ENCODE peak calls at places on chromosomes 7 and 10, in seven cellular contexts. T is left lung; G is cardiac muscle cell; Y is psoas muscle; X is upper lobe of right lung; M is fibroblast of lung; H is naive thymus-derived CD4-positive, alpha-beta T cell. F is an unnamed sample. For H3K4me1, the result is how much of the 10 kb centered on the place peaks cover.

GRCh38 chr7:45574521-45575500 is 643 bp downstream of the ADCY1 start:
- DNase-seq in T (no peak), M (peak), X (no peak), G (peak), Y (no peak), H (no peak), F (peak)

GRCh38 chr10:70652761-70653657 is 19.3 kb upstream of the ADAMTS14 start:
- DNase-seq in M (peak), H (no peak), X (no peak), Y (peak), G (peak), T (peak), F (no peak)

GRCh38 chr10:22071332-22071731 is 67.8 kb upstream of the DNAJC1 start:
- DNase-seq in G (no peak), H (no peak), X (no peak), T (no peak), M (no peak), Y (no peak), F (no peak)

GRCh38 chr7:87219545-87220025 is at the start of gene TMEM243:
- DNase-seq in M (peak), X (peak), H (peak), T (peak), G (peak), Y (peak), F (peak)

GRCh38 chr7:35758421-35758820 is 42.4 kb upstream of the SEPTIN7 start:
- DNase-seq in M (no peak), Y (no peak), T (no peak), H (peak), X (no peak), G (peak), F (no peak)

GRCh38 chr10:100106865-100107264 is 25.2 kb upstream of the CPN1 start:
- DNase-seq in M (no peak), T (no peak), Y (no peak), X (no peak), G (no peak), H (no peak), F (no peak)

GRCh38 chr7:25877802-25878789 is 273.9 kb upstream of the NFE2L3 start:
- DNase-seq in H (no peak), T (no peak), Y (no peak), G (no peak), M (no peak), X (no peak), F (no peak)

GRCh38 chr10:28769147-28769604 is 91.9 kb downstream of the BAMBI start:
- DNase-seq in Y (no peak), H (no peak), T (no peak), G (no peak), M (no peak), X (no peak), F (no peak)

GRCh38 chr10:63208981-63209380 is 75.9 kb downstream of the NRBF2 start:
- DNase-seq in Y (no peak), M (peak), X (no peak), H (no peak), G (peak), T (no peak), F (no peak)

GRCh38 chr10:12699756-12700556 is 301.6 kb downstream of the CCDC3 start:
- DNase-seq in T (no peak), G (no peak), H (no peak), M (no peak), Y (no peak), X (no peak), F (no peak)

GRCh38 chr7:149500201-149500600 is 2.6 kb upstream of the ZNF746 start:
- DNase-seq in X (no peak), T (no peak), M (no peak), G (no peak), H (no peak), Y (no peak), F (no peak)

GRCh38 chr7:109873296-109873695 is 1217.6 kb upstream of the LRRN3 start:
- DNase-seq in Y (no peak), X (no peak), H (no peak), G (no peak), T (no peak), M (no peak), F (peak)

GRCh38 chr10:109934958-109935793 is 11.9 kb upstream of the XPNPEP1 start:
- DNase-seq in M (peak), Y (no peak), X (no peak), H (peak), T (no peak), G (peak), F (peak)

GRCh38 chr7:139876622-139877283 is 47.7 kb downstream of the TBXAS1 start:
- DNase-seq in H (no peak), X (no peak), T (no peak), M (peak), Y (no peak), G (no peak), F (no peak)

GRCh38 chr7:155644971-155645509 is 579 bp downstream of the RBM33 start:
- DNase-seq in Y (peak), H (no peak), G (peak), X (peak), M (peak), T (no peak), F (peak)

GRCh38 chr7:107874605-107875446 is 16.2 kb upstream of the DLD start:
- DNase-seq in Y (no peak), T (no peak), M (peak), X (no peak), G (peak), H (peak), F (peak)

GRCh38 chr10:1358860-1359598 is 302.8 kb downstream of the WDR37 start:
- DNase-seq in G (no peak), Y (no peak), H (peak), M (no peak), X (no peak), T (no peak), F (no peak)

GRCh38 chr10:34705563-34705962 is 109.5 kb downstream of the PARD3 start:
- DNase-seq in X (no peak), G (no peak), Y (no peak), T (no peak), M (no peak), H (no peak), F (no peak)

DNA sequence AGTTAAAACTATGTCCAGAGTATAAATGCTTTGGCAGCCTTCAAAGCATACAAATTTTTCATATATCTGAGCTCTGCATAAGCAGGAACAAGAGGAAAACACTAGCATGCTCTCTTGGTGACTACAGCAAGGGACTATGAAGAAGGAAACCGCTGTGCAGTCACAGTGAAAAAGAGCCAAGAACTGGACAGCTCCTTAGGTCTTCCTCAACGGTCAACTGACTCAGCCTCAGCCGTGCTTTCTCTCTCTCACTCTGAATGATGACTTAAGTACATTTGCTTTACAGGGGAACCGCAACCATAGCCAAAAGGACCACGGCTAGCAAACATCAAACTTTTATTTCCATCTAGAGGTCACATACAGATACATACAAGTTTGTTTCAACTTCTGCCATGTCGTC is 69.9 kb downstream of the HYCC1 start:
- DNase-seq in X (no peak), G (peak), Y (no peak), H (no peak), M (peak), T (peak), F (no peak)
- H3K27ac ChIP-seq in X (no peak), G (no peak), Y (no peak), H (no peak), M (peak), T (no peak), F (no peak)

GRCh38 chr10:74190494-74190893 is 39.5 kb downstream of the ADK start:
- DNase-seq in Y (no peak), M (peak), H (no peak), G (no peak), X (no peak), T (no peak), F (no peak)
- H3K4me1 ChIP-seq in Y (under half), M (under half), H (under half), G (under half), X (under half), T (under half), F (under half)

GRCh38 chr10:91090761-91091529 is 129.5 kb upstream of the PCGF5 start:
- DNase-seq in G (no peak), M (peak), Y (no peak), X (no peak), H (peak), T (no peak), F (no peak)
- H3K27ac ChIP-seq in G (no peak), M (no peak), Y (no peak), X (no peak), H (no peak), T (no peak), F (no peak)

DNA sequence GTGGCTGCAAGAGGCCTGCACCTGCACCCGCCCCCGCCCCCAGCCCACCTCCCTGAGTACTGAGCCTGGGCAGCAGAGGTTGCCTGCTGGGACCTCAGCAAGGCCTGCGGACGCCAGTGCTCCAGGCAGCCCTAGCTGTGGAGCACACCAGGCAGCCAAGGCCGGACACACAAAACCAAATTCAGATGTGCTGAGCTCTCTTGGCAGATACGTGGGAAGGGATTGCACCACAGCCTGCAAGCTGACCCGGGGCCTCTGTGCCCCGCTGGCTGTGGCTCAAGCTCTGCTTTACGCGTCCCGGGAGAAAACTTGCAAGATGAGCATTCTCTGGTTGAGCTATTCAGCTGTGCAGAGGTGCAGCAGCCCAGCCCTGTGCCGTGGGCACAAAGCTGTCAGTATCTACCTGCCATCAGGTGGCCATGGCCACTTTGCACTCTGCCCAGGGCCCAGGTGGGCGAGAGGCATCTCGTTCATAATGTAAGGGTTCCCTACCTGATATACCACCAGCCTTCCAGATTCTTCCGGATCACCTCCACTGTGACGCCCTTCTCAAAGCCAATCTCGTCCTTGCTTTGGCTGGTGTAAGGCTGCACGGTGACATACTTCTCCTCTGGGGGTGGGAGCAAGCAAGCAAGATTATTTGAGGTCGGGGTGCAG is 123.3 kb downstream of the NEURL1 start:
- DNase-seq in M (peak), X (no peak), T (no peak), Y (peak), G (no peak), H (no peak), F (no peak)
- H3K4me1 ChIP-seq in M (half or more), X (under half), T (under half), Y (half or more), G (under half), H (under half), F (under half)

DNA sequence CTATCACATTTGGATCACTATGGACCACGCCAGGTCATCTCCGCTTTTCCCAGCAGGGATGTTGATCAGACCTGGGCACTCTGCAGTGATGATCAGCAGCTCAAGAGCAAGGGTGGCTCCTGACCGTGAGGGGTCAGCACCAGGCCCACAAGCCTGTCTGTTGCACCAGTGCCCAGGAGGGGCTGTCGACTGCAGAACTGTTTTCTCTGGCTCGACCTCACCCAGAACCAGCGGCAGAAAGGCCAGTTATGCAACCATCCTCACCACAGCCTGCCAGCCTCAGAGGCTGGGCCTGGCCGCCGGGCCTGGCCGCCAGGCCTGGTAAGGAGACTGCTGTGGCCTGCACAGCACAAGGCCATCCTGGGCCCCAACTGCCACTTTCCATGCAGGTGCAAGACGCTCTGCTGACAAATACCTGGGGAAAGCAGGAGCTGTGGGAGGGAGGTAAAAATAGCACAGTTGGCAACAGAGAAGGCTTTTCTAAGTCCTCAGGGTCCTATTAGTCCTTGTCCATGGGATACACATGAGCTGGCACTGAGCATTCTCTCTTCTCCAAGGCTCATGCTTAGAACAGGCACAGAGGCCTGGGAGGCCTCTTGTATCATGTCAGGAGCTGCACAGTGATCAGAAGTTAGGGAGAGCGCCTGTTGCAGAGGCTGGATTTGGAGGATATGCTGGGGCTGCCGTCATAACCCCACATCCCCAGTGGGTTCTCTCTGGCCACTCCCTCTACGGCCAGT is 17.5 kb downstream of the KCNMA1 start:
- DNase-seq in M (no peak), G (no peak), T (no peak), X (no peak), Y (no peak), H (no peak), F (no peak)
- H3K27ac ChIP-seq in M (no peak), G (no peak), T (no peak), X (no peak), Y (no peak), H (no peak), F (no peak)

GRCh38 chr7:47358944-47359588 is 222.8 kb downstream of the TNS3 start:
- DNase-seq in X (no peak), M (no peak), T (no peak), Y (no peak), G (no peak), H (no peak), F (no peak)
- H3K4me1 ChIP-seq in X (under half), M (under half), T (under half), Y (under half), G (under half), H (under half), F (under half)

GRCh38 chr7:127937066-127937680 is 94.1 kb downstream of the LRRC4 start:
- DNase-seq in H (no peak), T (no peak), G (no peak), X (no peak), Y (no peak), M (no peak), F (no peak)
- H3K27ac ChIP-seq in H (no peak), T (no peak), G (no peak), X (no peak), Y (no peak), M (no peak), F (no peak)

DNA sequence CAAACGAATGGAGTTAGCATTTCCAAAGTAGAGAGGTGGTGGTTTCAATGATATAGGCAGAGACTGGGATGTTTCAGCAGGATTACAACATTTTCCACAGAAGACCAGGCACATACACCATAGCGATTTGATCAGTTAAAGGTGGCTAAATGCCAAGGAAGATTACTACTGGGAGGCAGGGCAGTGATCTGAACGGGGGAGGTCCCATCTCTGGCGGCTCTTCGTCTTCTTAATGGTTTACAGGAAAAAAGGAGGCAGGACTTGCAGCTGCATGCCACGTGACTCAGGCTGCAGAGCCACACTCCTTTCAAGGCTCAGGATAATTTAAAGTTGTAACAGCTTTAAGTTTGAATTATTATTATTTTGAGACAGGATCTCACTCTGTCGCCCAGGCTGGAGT is 250.5 kb upstream of the GALNT17 start:
- DNase-seq in T (no peak), H (no peak), X (no peak), Y (no peak), G (no peak), M (no peak), F (no peak)
- H3K4me1 ChIP-seq in T (under half), H (under half), X (under half), Y (under half), G (under half), M (under half), F (under half)

GRCh38 chr7:156675721-156676120 is 35.1 kb downstream of the RNF32 start:
- DNase-seq in M (no peak), Y (no peak), T (no peak), G (no peak), X (no peak), H (no peak), F (no peak)
- H3K27ac ChIP-seq in M (no peak), Y (no peak), T (no peak), G (no peak), X (no peak), H (no peak), F (no peak)